ENCODE peak calls at places on chromosomes 16 and 17, in seven cellular contexts. E is RPMI8226; P is HuH-7.5; D is hepatic stellate cell; V is nephron progenitor cell; M is activated naive CD8-positive, alpha-beta T cell treated with anti-CD3 and anti-CD28 coated beads for 36 hours; R is AG08396. C is an unnamed sample.

GRCh38 chr16:88387941-88388627 is 5.3 kb downstream of the ZNF469 start:
- DNase-seq in E (no peak), P (no peak), D (no peak), V (no peak), M (no peak), R (peak), C (no peak)

GRCh38 chr17:40309938-40310510 is 1.0 kb downstream of the RARA start:
- DNase-seq in E (peak), P (no peak), D (no peak), V (no peak), M (no peak), R (no peak), C (no peak)

GRCh38 chr16:48628359-48628985 is 18.5 kb upstream of the N4BP1 start:
- DNase-seq in E (no peak), P (no peak), D (no peak), V (no peak), M (no peak), R (no peak), C (no peak)

GRCh38 chr16:70750893-70751467 is 50.0 kb downstream of the VAC14 start:
- DNase-seq in E (no peak), P (no peak), D (peak), V (no peak), M (no peak), R (peak), C (no peak)

GRCh38 chr16:20612551-20613470 is 36.6 kb upstream of the ACSM2B start:
- DNase-seq in E (no peak), P (no peak), D (no peak), V (no peak), M (no peak), R (no peak), C (no peak)

GRCh38 chr17:58531661-58532554 is 17.5 kb upstream of the MTMR4 start:
- DNase-seq in E (peak), P (no peak), D (peak), V (peak), M (peak), R (peak), C (peak)

GRCh38 chr17:3887811-3888210 is 5.0 kb downstream of the CAMKK1 start:
- DNase-seq in E (no peak), P (no peak), D (no peak), V (no peak), M (no peak), R (no peak), C (no peak)

GRCh38 chr17:47305302-47305923 is 18.3 kb upstream of the EFCAB13 start:
- DNase-seq in E (peak), P (no peak), D (peak), V (no peak), M (no peak), R (peak), C (no peak)

GRCh38 chr17:21039839-21040575 is 2.8 kb downstream of the USP22 start:
- DNase-seq in E (peak), P (no peak), D (no peak), V (no peak), M (peak), R (peak), C (peak)

GRCh38 chr16:66754211-66754610 is 2.8 kb upstream of the DYNC1LI2 start:
- DNase-seq in E (no peak), P (no peak), D (no peak), V (no peak), M (no peak), R (no peak), C (no peak)

GRCh38 chr17:71578446-71578845 is 542.4 kb upstream of the SOX9 start:
- DNase-seq in E (no peak), P (no peak), D (no peak), V (no peak), M (no peak), R (no peak), C (no peak)

C was measured in NAMALWA.